ENCODE peak calls at places on chromosomes 11 and 22, in seven cellular contexts. I is chondrocyte, Y is HCT116, P is transverse colon, C is fibroblast of lung, G is brain microvascular endothelial cell, Z is endothelial cell. B is an unnamed sample.

GRCh38 chr22:29626497-29627195 is 23.2 kb downstream of the NF2 start:
- DNase-seq in I (no peak), G (peak), Y (no peak), Z (no peak), C (peak), P (no peak), B (no peak)

GRCh38 chr11:1942541-1943260 is 4.4 kb upstream of the MRPL23 start:
- DNase-seq in Z (peak), G (no peak), C (no peak), P (no peak), Y (no peak), I (peak), B (no peak)

GRCh38 chr22:30185129-30185528 is 61.4 kb downstream of the LIF start:
- DNase-seq in G (no peak), I (no peak), Y (no peak), Z (no peak), P (no peak), C (no peak), B (no peak)

GRCh38 chr11:118614511-118614910 is 7.1 kb downstream of the PHLDB1 start:
- DNase-seq in I (peak), Y (no peak), C (no peak), Z (no peak), G (no peak), P (no peak), B (peak)

GRCh38 chr11:132456735-132457328 is 1075.5 kb downstream of the OPCML start:
- DNase-seq in I (no peak), Z (no peak), Y (no peak), P (no peak), C (no peak), G (no peak), B (no peak)

GRCh38 chr11:91837649-91838330 is 386.8 kb upstream of the FAT3 start:
- DNase-seq in Y (no peak), P (no peak), G (no peak), C (no peak), I (no peak), Z (no peak), B (no peak)

GRCh38 chr22:47210112-47210657 is 447.7 kb downstream of the TBC1D22A start:
- DNase-seq in I (no peak), P (no peak), Z (no peak), C (no peak), Y (no peak), G (no peak), B (no peak)

GRCh38 chr22:50577987-50578775 is at the start of gene CPT1B:
- DNase-seq in Y (no peak), I (no peak), P (no peak), Z (no peak), C (no peak), G (no peak), B (peak)

GRCh38 chr11:27012254-27012921 is 18.5 kb downstream of the FIBIN start:
- DNase-seq in P (peak), Z (no peak), Y (no peak), G (peak), C (peak), I (no peak), B (no peak)

GRCh38 chr11:119254239-119254638 is 48.1 kb downstream of the CBL start:
- DNase-seq in I (no peak), C (no peak), Z (no peak), Y (no peak), G (no peak), P (no peak), B (no peak)

GRCh38 chr22:47391169-47392053 is 629.0 kb downstream of the TBC1D22A start:
- DNase-seq in C (no peak), G (no peak), I (peak), P (no peak), Y (no peak), Z (no peak), B (no peak)

GRCh38 chr11:104151404-104152204 is 12.3 kb downstream of the PDGFD start:
- DNase-seq in G (no peak), Z (no peak), C (peak), I (no peak), P (no peak), Y (peak), B (no peak)

GRCh38 chr22:40436460-40437431 is 66.4 kb downstream of the SGSM3 start:
- DNase-seq in Y (peak), I (no peak), C (peak), Z (no peak), G (peak), P (peak), B (no peak)

GRCh38 chr11:108538022-108538424 is 39.8 kb upstream of the POGLUT3 start:
- DNase-seq in P (peak), G (no peak), Z (no peak), I (no peak), Y (no peak), C (peak), B (no peak)

GRCh38 chr11:42819126-42819525 is 492.7 kb upstream of the API5 start:
- DNase-seq in Y (no peak), C (no peak), P (no peak), G (no peak), Z (no peak), I (no peak), B (no peak)

GRCh38 chr11:47551086-47551485 is 1.8 kb downstream of the CELF1 start:
- DNase-seq in I (no peak), C (peak), P (no peak), Y (no peak), G (no peak), Z (no peak), B (no peak)

GRCh38 chr11:45881708-45882368 is 3.6 kb upstream of the MAPK8IP1 start:
- DNase-seq in Z (no peak), P (no peak), Y (no peak), G (no peak), I (no peak), C (no peak), B (no peak)

GRCh38 chr11:14117632-14118031 is 155.1 kb downstream of the SPON1 start:
- DNase-seq in C (no peak), P (no peak), Y (no peak), G (no peak), I (no peak), Z (no peak), B (no peak)

GRCh38 chr11:19978668-19979518 is 181.4 kb downstream of the DBX1 start:
- DNase-seq in P (no peak), I (no peak), Y (peak), Z (no peak), C (peak), G (peak), B (no peak)

GRCh38 chr11:128437137-128437536 is 150.2 kb downstream of the ETS1 start:
- DNase-seq in Y (no peak), I (no peak), C (peak), P (no peak), Z (no peak), G (peak), B (no peak)

GRCh38 chr11:119403021-119403420 is 20.0 kb downstream of the THY1 start:
- DNase-seq in P (no peak), I (no peak), Z (no peak), G (no peak), C (no peak), Y (no peak), B (no peak)

GRCh38 chr22:45224331-45224730 is 16.4 kb downstream of the KIAA0930 start:
- DNase-seq in Y (no peak), P (no peak), G (no peak), I (no peak), C (no peak), Z (no peak), B (no peak)

GRCh38 chr11:68302256-68303054 is 9.9 kb upstream of the LRP5 start:
- DNase-seq in Y (peak), I (peak), Z (no peak), G (peak), P (peak), C (peak), B (no peak)

GRCh38 chr22:36806824-36807223 is 10.0 kb downstream of the PVALB start:
- DNase-seq in G (no peak), I (no peak), Y (no peak), P (no peak), Z (no peak), C (no peak), B (no peak)

GRCh38 chr11:90134420-90135003 is at the start of gene NAALAD2:
- DNase-seq in Y (no peak), P (peak), I (peak), C (peak), Z (peak), G (peak), B (peak)

GRCh38 chr22:48478529-48479265 is 1349.0 kb downstream of the BRD1 start:
- DNase-seq in I (peak), Z (no peak), C (no peak), Y (no peak), P (no peak), G (no peak), B (no peak)

GRCh38 chr11:12602421-12602820 is 71.8 kb upstream of the TEAD1 start:
- DNase-seq in C (peak), I (no peak), G (no peak), P (no peak), Z (no peak), Y (no peak), B (no peak)

GRCh38 chr22:36321797-36322601 is 65.8 kb downstream of the MYH9 start:
- DNase-seq in P (no peak), C (no peak), Z (no peak), G (no peak), I (no peak), Y (no peak), B (no peak)

GRCh38 chr11:39461065-39461464 is 1998.4 kb downstream of the LRRC4C start:
- DNase-seq in Y (no peak), Z (no peak), P (no peak), I (no peak), G (no peak), C (no peak), B (no peak)
- TF ChIP-seq CTCF in Y (no peak), Z (no peak), P (no peak), I (no peak), G (no peak), C (no peak), B (no peak)

GRCh38 chr11:125433454-125434121 is 62.5 kb downstream of the FEZ1 start:
- DNase-seq in G (peak), Z (peak), I (no peak), C (peak), Y (peak), P (peak), B (peak)
- TF ChIP-seq CTCF in G (peak), Z (no peak), I (peak), C (peak), Y (peak), P (peak), B (peak)

GRCh38 chr11:17890333-17890732 is 122.5 kb downstream of the SERGEF start:
- DNase-seq in I (no peak), Z (no peak), C (no peak), P (no peak), G (no peak), Y (no peak), B (peak)
- TF ChIP-seq CTCF in I (peak), Z (no peak), C (peak), P (no peak), G (no peak), Y (peak), B (peak)

GRCh38 chr11:123741159-123741951 is at the start of gene ZNF202:
- DNase-seq in G (peak), Y (peak), P (peak), C (peak), I (peak), Z (peak), B (peak)
- TF ChIP-seq CTCF in G (peak), Y (no peak), P (peak), C (peak), I (peak), Z (no peak), B (peak)

B was measured in glutamatergic neuron.